ENCODE peak calls at places on chromosomes 13 and 19, in five cellular contexts. L is PC-9; C is heart left ventricle; M is CD8-positive, alpha-beta memory T cell; A is IMR-90. H is an unnamed sample.

GRCh38 chr19:34172661-34173144 is 399 bp downstream of the LSM14A start:
- DNase-seq in L (no peak), A (no peak), C (no peak), M (no peak), H (no peak)

GRCh38 chr13:20191902-20192469 is 752 bp downstream of the GJB2 start:
- DNase-seq in C (no peak), A (no peak), L (no peak), M (no peak), H (no peak)

GRCh38 chr13:50589651-50590054 is 253.8 kb downstream of the DLEU7 start:
- DNase-seq in L (no peak), A (peak; percentile 85), C (no peak), M (no peak), H (peak; percentile 64)

GRCh38 chr13:31947105-31947504 is 84.5 kb upstream of the FRY start:
- DNase-seq in A (no peak), L (no peak), C (no peak), M (no peak), H (no peak)

GRCh38 chr13:113833111-113833830 is 30.6 kb downstream of the GAS6 start:
- DNase-seq in L (no peak), M (no peak), C (no peak), A (no peak), H (no peak)

GRCh38 chr19:6753178-6754031 is 13.8 kb downstream of the SH2D3A start:
- DNase-seq in L (no peak), M (peak; percentile 74), C (peak; percentile 67), A (peak; percentile 15), H (peak; percentile 93)

GRCh38 chr19:8174706-8175105 is 25.3 kb upstream of the FBN3 start:
- DNase-seq in C (no peak), L (no peak), A (peak; percentile 31), M (no peak), H (no peak)

GRCh38 chr13:102402292-102402691 is 444 bp upstream of the FGF14 start:
- DNase-seq in L (no peak), M (peak; percentile 1), C (peak; percentile 31), A (peak; percentile 39), H (peak; percentile 20)

GRCh38 chr13:85266331-85266730 is 532.9 kb downstream of the SLITRK6 start:
- DNase-seq in A (no peak), L (no peak), M (no peak), C (no peak), H (no peak)

GRCh38 chr19:29795461-29795860 is 16.3 kb upstream of the CCNE1 start:
- DNase-seq in M (no peak), A (no peak), C (no peak), L (no peak), H (no peak)

GRCh38 chr19:8476524-8476923 is 25.9 kb downstream of the PRAM1 start:
- DNase-seq in L (no peak), C (no peak), A (no peak), M (no peak), H (no peak)

GRCh38 chr13:45341799-45342584 is 1.0 kb upstream of the TPT1 start:
- DNase-seq in L (peak; percentile 50), C (no peak), M (no peak), A (no peak), H (peak; percentile 78)

GRCh38 chr13:110561335-110562033 is at the start of gene RAB20:
- DNase-seq in C (peak; percentile 91), A (peak; percentile 76), L (peak; percentile 73), M (peak; percentile 43), H (peak; percentile 92)

GRCh38 chr13:24038846-24039330 is 121.6 kb upstream of the SPATA13 start:
- DNase-seq in C (no peak), M (no peak), L (peak; percentile 76), A (peak; percentile 74), H (no peak)

GRCh38 chr19:54684537-54684936 is 21.8 kb downstream of the LILRB4 start:
- DNase-seq in M (no peak), L (peak; percentile 34), A (no peak), C (no peak), H (no peak)

GRCh38 chr13:40158218-40158617 is 502.8 kb downstream of the COG6 start:
- DNase-seq in A (no peak), M (no peak), L (no peak), C (no peak), H (no peak)

GRCh38 chr13:100664171-100664900 is 10.3 kb downstream of the TMTC4 start:
- DNase-seq in C (no peak), A (no peak), M (no peak), L (no peak), H (no peak)

GRCh38 chr13:21069561-21070004 is 8.2 kb upstream of the LATS2 start:
- DNase-seq in M (no peak), L (peak; percentile 95), C (no peak), A (peak; percentile 99), H (no peak)

GRCh38 chr13:92074658-92075057 is 676.2 kb downstream of the GPC5 start:
- DNase-seq in A (no peak), C (no peak), M (no peak), L (no peak), H (no peak)

GRCh38 chr19:16337809-16338469 is 13.3 kb downstream of the KLF2 start:
- DNase-seq in A (no peak), M (no peak), L (no peak), C (no peak), H (no peak)

GRCh38 chr13:27086599-27087265 is 84.9 kb downstream of the USP12 start:
- DNase-seq in C (no peak), A (peak; percentile 40), M (no peak), L (no peak), H (no peak)

GRCh38 chr13:98632971-98633370 is 56.1 kb upstream of the STK24 start:
- DNase-seq in A (peak; percentile 5), C (no peak), L (peak; percentile 48), M (no peak), H (no peak)

GRCh38 chr19:49767380-49767779 is 579 bp downstream of the AP2A1 start:
- DNase-seq in L (no peak), M (no peak), C (no peak), A (no peak), H (no peak)

GRCh38 chr13:113935523-113935922 is 38.4 kb downstream of the C13orf46 start:
- DNase-seq in M (no peak), L (no peak), A (no peak), C (no peak), H (no peak)

GRCh38 chr19:53394522-53394973 is 401 bp upstream of the ZNF765 start:
- DNase-seq in C (peak; percentile 56), L (peak; percentile 40), M (no peak), A (peak; percentile 61), H (peak; percentile 69)

GRCh38 chr13:28679628-28680027 is 20.7 kb downstream of the POMP start:
- DNase-seq in A (peak; percentile 31), M (no peak), C (no peak), L (no peak), H (no peak)

DNA sequence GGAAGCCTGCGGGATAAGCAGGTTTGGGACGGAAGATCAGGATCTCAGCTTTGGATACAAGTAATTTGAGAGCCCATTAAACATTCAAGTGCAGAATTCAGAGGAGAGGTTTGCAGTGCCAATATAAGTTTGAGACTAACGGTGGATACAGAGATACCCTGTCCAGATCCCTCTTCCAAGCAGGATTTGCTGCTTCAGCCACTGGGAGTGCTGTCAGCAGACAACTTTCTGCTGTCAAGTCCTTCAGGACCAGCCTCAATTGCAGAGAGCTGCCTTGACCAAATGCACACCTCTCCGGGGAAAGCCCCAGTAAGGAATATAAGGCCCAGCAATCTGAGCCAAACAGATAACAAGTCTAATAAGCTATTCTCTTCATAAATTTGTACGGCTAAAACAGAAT is 46.1 kb upstream of the ZNF780A start:
- DNase-seq in A (no peak), M (no peak), L (no peak), C (no peak), H (no peak)
- H3K4me3 ChIP-seq in A (no peak overlapping the region), M (no peak overlapping the region), L (no peak overlapping the region), C (no peak overlapping the region), H (no peak overlapping the region)

DNA sequence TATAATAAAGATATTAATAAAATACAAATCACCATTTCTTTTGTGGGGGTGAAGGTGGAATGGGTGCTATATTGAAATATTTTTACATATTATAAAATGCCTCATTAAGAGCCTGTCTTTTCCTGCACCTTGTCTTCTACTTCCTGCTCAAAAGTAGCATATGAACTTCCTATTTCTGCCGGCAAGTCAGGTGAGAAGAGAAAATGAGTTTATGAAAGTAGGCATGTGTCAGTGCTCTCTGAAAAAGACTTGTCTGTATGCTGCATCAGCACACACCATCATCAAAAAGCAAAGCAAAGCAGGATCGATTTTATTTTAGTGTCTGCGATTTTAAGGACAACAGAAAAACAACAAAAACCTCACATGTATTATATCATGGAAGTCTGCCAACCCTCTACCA is 114.2 kb downstream of the RAP2A start:
- DNase-seq in C (no peak), L (no peak), M (no peak), A (no peak), H (no peak)
- H3K9me3 ChIP-seq in C (no peaks in the 10 kb centered on the region), L (no peaks in the 10 kb centered on the region), M (no peaks in the 10 kb centered on the region), A (no peaks in the 10 kb centered on the region), H (no peaks in the 10 kb centered on the region)

GRCh38 chr13:33531484-33531883 is 245.9 kb upstream of the STARD13 start:
- DNase-seq in A (no peak), C (no peak), L (no peak), M (no peak), H (no peak)

GRCh38 chr13:33524086-33524485 is 238.5 kb upstream of the STARD13 start:
- DNase-seq in C (no peak), A (peak; percentile 92), M (no peak), L (no peak), H (no peak)

GRCh38 chr13:33525759-33526158 is 240.2 kb upstream of the STARD13 start:
- DNase-seq in A (no peak), C (no peak), M (no peak), L (no peak), H (no peak)

GRCh38 chr13:33526718-33527117 is 241.2 kb upstream of the STARD13 start:
- DNase-seq in M (no peak), C (no peak), A (no peak), L (no peak), H (no peak)
- H3K27ac ChIP-seq in M (no peak overlapping the region), C (no peak overlapping the region), A (no peak overlapping the region), L (no peak overlapping the region), H (no peak overlapping the region)

DNA sequence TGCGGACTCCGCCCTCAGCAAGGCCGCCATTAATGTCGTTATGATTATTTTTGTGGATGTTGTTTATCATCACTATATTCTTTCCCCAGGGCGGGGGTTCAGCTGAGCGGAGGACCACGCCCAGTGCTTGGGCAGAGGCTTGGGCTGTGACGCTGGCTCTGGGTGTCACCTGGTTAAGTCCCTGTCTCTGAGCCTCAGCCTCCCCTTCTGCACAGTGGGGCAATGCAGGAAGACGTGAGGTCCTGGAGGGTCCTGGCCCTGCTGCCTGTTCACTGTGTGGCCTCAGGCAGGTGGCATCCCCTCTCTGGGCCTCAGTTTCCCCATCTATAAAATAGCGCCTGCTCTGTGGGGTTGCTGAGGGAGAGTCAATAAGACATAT is 32.5 kb downstream of the NFIC start:
- DNase-seq in A (no peak), L (no peak), M (no peak), C (no peak), H (no peak)
- H3K4me3 ChIP-seq in A (no peak overlapping the region), L (no peak overlapping the region), M (no peak overlapping the region), C (peak overlapping the region; percentile 52), H (no peak overlapping the region)

GRCh38 chr19:13037718-13038117 is 42.4 kb downstream of the NFIX start:
- DNase-seq in L (no peak), C (no peak), A (no peak), M (no peak), H (no peak)
- H3K9me3 ChIP-seq in L (no peaks in the 10 kb centered on the region), C (no peaks in the 10 kb centered on the region), A (no peaks in the 10 kb centered on the region), M (no peaks in the 10 kb centered on the region), H (no peaks in the 10 kb centered on the region)